ENCODE peak calls at places on chromosomes 16 and 17, in nine cellular contexts. One of them, this sample, is unnamed.

GRCh38 chr17:8151641-8152111 is 528 bp downstream of the PER1 start:
- DNase-seq in AG08396: peak
- DNase-seq in fibroblast of pulmonary artery: peak
- DNase-seq in effector memory CD4-positive, alpha-beta T cell: no peak
- DNase-seq in NCI-H2081 treated with DMSO at 0.1 percent for 48 hours: no peak
- DNase-seq in stimulated activated CD8-positive, alpha-beta memory T cell treated with anti-CD3 and anti-CD28 coated beads, Interleukin-15, amount 100 ng/mL, for 24 hours: no peak
- DNase-seq in posterior cingulate gyrus: peak
- DNase-seq in LNCaP clone FGC: peak
- DNase-seq in epithelial cell of esophagus: peak
- DNase-seq in this sample: no peak

GRCh38 chr16:28989363-28989762 is 4.5 kb downstream of the LAT start:
- DNase-seq in AG08396: no peak
- DNase-seq in fibroblast of pulmonary artery: no peak
- DNase-seq in effector memory CD4-positive, alpha-beta T cell: no peak
- DNase-seq in NCI-H2081 treated with DMSO at 0.1 percent for 48 hours: no peak
- DNase-seq in stimulated activated CD8-positive, alpha-beta memory T cell treated with anti-CD3 and anti-CD28 coated beads, Interleukin-15, amount 100 ng/mL, for 24 hours: no peak
- DNase-seq in posterior cingulate gyrus: no peak
- DNase-seq in LNCaP clone FGC: no peak
- DNase-seq in epithelial cell of esophagus: no peak
- DNase-seq in this sample: no peak

GRCh38 chr17:44122825-44123355 is 551 bp downstream of the HDAC5 start:
- DNase-seq in AG08396: no peak
- DNase-seq in fibroblast of pulmonary artery: no peak
- DNase-seq in effector memory CD4-positive, alpha-beta T cell: no peak
- DNase-seq in NCI-H2081 treated with DMSO at 0.1 percent for 48 hours: no peak
- DNase-seq in stimulated activated CD8-positive, alpha-beta memory T cell treated with anti-CD3 and anti-CD28 coated beads, Interleukin-15, amount 100 ng/mL, for 24 hours: no peak
- DNase-seq in posterior cingulate gyrus: no peak
- DNase-seq in LNCaP clone FGC: no peak
- DNase-seq in epithelial cell of esophagus: no peak
- DNase-seq in this sample: no peak

GRCh38 chr16:81752225-81752875 is 26.7 kb upstream of the PLCG2 start:
- DNase-seq in AG08396: no peak
- DNase-seq in fibroblast of pulmonary artery: no peak
- DNase-seq in effector memory CD4-positive, alpha-beta T cell: no peak
- DNase-seq in NCI-H2081 treated with DMSO at 0.1 percent for 48 hours: no peak
- DNase-seq in stimulated activated CD8-positive, alpha-beta memory T cell treated with anti-CD3 and anti-CD28 coated beads, Interleukin-15, amount 100 ng/mL, for 24 hours: no peak
- DNase-seq in posterior cingulate gyrus: no peak
- DNase-seq in LNCaP clone FGC: no peak
- DNase-seq in epithelial cell of esophagus: no peak
- DNase-seq in this sample: no peak

GRCh38 chr17:78528541-78528940 is 48.7 kb downstream of the DNAH17 start:
- DNase-seq in AG08396: no peak
- DNase-seq in fibroblast of pulmonary artery: no peak
- DNase-seq in effector memory CD4-positive, alpha-beta T cell: no peak
- DNase-seq in NCI-H2081 treated with DMSO at 0.1 percent for 48 hours: peak
- DNase-seq in stimulated activated CD8-positive, alpha-beta memory T cell treated with anti-CD3 and anti-CD28 coated beads, Interleukin-15, amount 100 ng/mL, for 24 hours: no peak
- DNase-seq in posterior cingulate gyrus: no peak
- DNase-seq in LNCaP clone FGC: no peak
- DNase-seq in epithelial cell of esophagus: no peak
- DNase-seq in this sample: no peak

GRCh38 chr17:72266099-72266852 is 145.5 kb downstream of the SOX9 start:
- DNase-seq in AG08396: no peak
- DNase-seq in fibroblast of pulmonary artery: no peak
- DNase-seq in effector memory CD4-positive, alpha-beta T cell: no peak
- DNase-seq in NCI-H2081 treated with DMSO at 0.1 percent for 48 hours: peak
- DNase-seq in stimulated activated CD8-positive, alpha-beta memory T cell treated with anti-CD3 and anti-CD28 coated beads, Interleukin-15, amount 100 ng/mL, for 24 hours: no peak
- DNase-seq in posterior cingulate gyrus: no peak
- DNase-seq in LNCaP clone FGC: no peak
- DNase-seq in epithelial cell of esophagus: peak
- DNase-seq in this sample: no peak

GRCh38 chr17:68821860-68822693 is 133.1 kb downstream of the ABCA8 start:
- DNase-seq in AG08396: peak
- DNase-seq in fibroblast of pulmonary artery: peak
- DNase-seq in effector memory CD4-positive, alpha-beta T cell: no peak
- DNase-seq in NCI-H2081 treated with DMSO at 0.1 percent for 48 hours: no peak
- DNase-seq in stimulated activated CD8-positive, alpha-beta memory T cell treated with anti-CD3 and anti-CD28 coated beads, Interleukin-15, amount 100 ng/mL, for 24 hours: no peak
- DNase-seq in posterior cingulate gyrus: no peak
- DNase-seq in LNCaP clone FGC: no peak
- DNase-seq in epithelial cell of esophagus: peak
- DNase-seq in this sample: no peak

GRCh38 chr16:53703590-53704444 is at the start of the genes FTO and RPGRIP1L:
- DNase-seq in AG08396: peak
- DNase-seq in fibroblast of pulmonary artery: peak
- DNase-seq in effector memory CD4-positive, alpha-beta T cell: peak
- DNase-seq in NCI-H2081 treated with DMSO at 0.1 percent for 48 hours: peak
- DNase-seq in stimulated activated CD8-positive, alpha-beta memory T cell treated with anti-CD3 and anti-CD28 coated beads, Interleukin-15, amount 100 ng/mL, for 24 hours: peak
- DNase-seq in posterior cingulate gyrus: peak
- DNase-seq in LNCaP clone FGC: peak
- DNase-seq in epithelial cell of esophagus: peak
- DNase-seq in this sample: peak

GRCh38 chr17:31339906-31340661 is 18.7 kb upstream of the EVI2A start:
- DNase-seq in AG08396: peak
- DNase-seq in fibroblast of pulmonary artery: peak
- DNase-seq in effector memory CD4-positive, alpha-beta T cell: no peak
- DNase-seq in NCI-H2081 treated with DMSO at 0.1 percent for 48 hours: no peak
- DNase-seq in stimulated activated CD8-positive, alpha-beta memory T cell treated with anti-CD3 and anti-CD28 coated beads, Interleukin-15, amount 100 ng/mL, for 24 hours: no peak
- DNase-seq in posterior cingulate gyrus: peak
- DNase-seq in LNCaP clone FGC: no peak
- DNase-seq in epithelial cell of esophagus: peak
- DNase-seq in this sample: no peak

GRCh38 chr16:30996324-30996999 is 11.5 kb downstream of the HSD3B7 start:
- DNase-seq in AG08396: no peak
- DNase-seq in fibroblast of pulmonary artery: no peak
- DNase-seq in effector memory CD4-positive, alpha-beta T cell: no peak
- DNase-seq in NCI-H2081 treated with DMSO at 0.1 percent for 48 hours: no peak
- DNase-seq in stimulated activated CD8-positive, alpha-beta memory T cell treated with anti-CD3 and anti-CD28 coated beads, Interleukin-15, amount 100 ng/mL, for 24 hours: no peak
- DNase-seq in posterior cingulate gyrus: no peak
- DNase-seq in LNCaP clone FGC: no peak
- DNase-seq in epithelial cell of esophagus: no peak
- DNase-seq in this sample: no peak

GRCh38 chr17:59413014-59413725 is 81.7 kb downstream of the YPEL2 start:
- DNase-seq in AG08396: no peak
- DNase-seq in fibroblast of pulmonary artery: no peak
- DNase-seq in effector memory CD4-positive, alpha-beta T cell: no peak
- DNase-seq in NCI-H2081 treated with DMSO at 0.1 percent for 48 hours: no peak
- DNase-seq in stimulated activated CD8-positive, alpha-beta memory T cell treated with anti-CD3 and anti-CD28 coated beads, Interleukin-15, amount 100 ng/mL, for 24 hours: no peak
- DNase-seq in posterior cingulate gyrus: no peak
- DNase-seq in LNCaP clone FGC: no peak
- DNase-seq in epithelial cell of esophagus: no peak
- DNase-seq in this sample: no peak

GRCh38 chr17:44917456-44917855 is 2.2 kb upstream of the GFAP start:
- DNase-seq in AG08396: no peak
- DNase-seq in fibroblast of pulmonary artery: no peak
- DNase-seq in effector memory CD4-positive, alpha-beta T cell: no peak
- DNase-seq in NCI-H2081 treated with DMSO at 0.1 percent for 48 hours: no peak
- DNase-seq in stimulated activated CD8-positive, alpha-beta memory T cell treated with anti-CD3 and anti-CD28 coated beads, Interleukin-15, amount 100 ng/mL, for 24 hours: no peak
- DNase-seq in posterior cingulate gyrus: no peak
- DNase-seq in LNCaP clone FGC: no peak
- DNase-seq in epithelial cell of esophagus: no peak
- DNase-seq in this sample: no peak